ENCODE peak calls at places on chromosomes 2 and 18, in nine cellular contexts. M is adipocyte, C is GM23248, K is astrocyte, A is neural progenitor cell, F is K562, W is kidney, U is NT2/D1, S is HCT116. I is an unnamed sample.

GRCh38 chr2:127546797-127547196 is 11.3 kb downstream of the MYO7B start:
- DNase-seq in M (no peak), C (no peak), S (no peak), W (no peak), A (no peak), K (no peak), F (no peak), U (no peak), I (no peak)

GRCh38 chr2:109694190-109694589 is 80.0 kb downstream of the SOWAHC start:
- DNase-seq in M (peak), W (no peak), S (no peak), C (peak), U (peak), A (no peak), F (no peak), K (peak), I (no peak)

GRCh38 chr2:118806797-118807667 is 40.4 kb downstream of the EN1 start:
- DNase-seq in S (no peak), F (peak), W (no peak), U (peak), K (no peak), M (no peak), C (peak), A (peak), I (no peak)

GRCh38 chr2:51151490-51152140 is 119.7 kb upstream of the NRXN1 start:
- DNase-seq in K (no peak), S (no peak), M (no peak), U (no peak), F (no peak), C (no peak), A (no peak), W (peak), I (no peak)

GRCh38 chr2:8312861-8313768 is 368.7 kb upstream of the ID2 start:
- DNase-seq in S (peak), F (peak), W (no peak), A (peak), C (peak), M (peak), K (peak), U (peak), I (no peak)

GRCh38 chr2:61423714-61424113 is 47.2 kb downstream of the USP34 start:
- DNase-seq in W (no peak), S (no peak), A (no peak), F (no peak), K (peak), U (no peak), M (peak), C (peak), I (no peak)

GRCh38 chr18:60090170-60090569 is 190.4 kb downstream of the PMAIP1 start:
- DNase-seq in K (no peak), W (no peak), M (no peak), F (no peak), U (no peak), S (no peak), A (peak), C (no peak), I (no peak)

GRCh38 chr2:127577973-127578372 is 42.5 kb downstream of the MYO7B start:
- DNase-seq in W (peak), F (no peak), S (no peak), M (no peak), A (no peak), U (no peak), K (no peak), C (no peak), I (no peak)

GRCh38 chr2:42777883-42778805 is 14.2 kb upstream of the OXER1 start:
- DNase-seq in W (no peak), F (no peak), M (no peak), U (no peak), S (no peak), K (peak), C (peak), A (no peak), I (no peak)

GRCh38 chr2:216909541-216910175 is 49.8 kb upstream of the TNP1 start:
- DNase-seq in K (no peak), A (no peak), U (no peak), S (no peak), W (no peak), M (no peak), F (no peak), C (peak), I (no peak)

GRCh38 chr2:83873110-83873509 is 586.0 kb downstream of the SUCLG1 start:
- DNase-seq in U (no peak), K (no peak), F (no peak), A (no peak), C (no peak), W (no peak), M (no peak), S (no peak), I (no peak)

GRCh38 chr18:26091047-26091630 is 726 bp upstream of the SS18 start:
- DNase-seq in U (no peak), K (no peak), W (no peak), M (peak), C (peak), F (peak), A (no peak), S (peak), I (no peak)

GRCh38 chr18:80147037-80147417 is 38.0 kb downstream of the ADNP2 start:
- DNase-seq in S (no peak), W (no peak), F (no peak), U (no peak), K (no peak), M (no peak), C (peak), A (no peak), I (no peak)
- H3K9ac ChIP-seq in S (no peak), W (no peak), F (no peak), U (peak), K (peak), M (peak), C (peak), A (no peak), I (peak)

DNA sequence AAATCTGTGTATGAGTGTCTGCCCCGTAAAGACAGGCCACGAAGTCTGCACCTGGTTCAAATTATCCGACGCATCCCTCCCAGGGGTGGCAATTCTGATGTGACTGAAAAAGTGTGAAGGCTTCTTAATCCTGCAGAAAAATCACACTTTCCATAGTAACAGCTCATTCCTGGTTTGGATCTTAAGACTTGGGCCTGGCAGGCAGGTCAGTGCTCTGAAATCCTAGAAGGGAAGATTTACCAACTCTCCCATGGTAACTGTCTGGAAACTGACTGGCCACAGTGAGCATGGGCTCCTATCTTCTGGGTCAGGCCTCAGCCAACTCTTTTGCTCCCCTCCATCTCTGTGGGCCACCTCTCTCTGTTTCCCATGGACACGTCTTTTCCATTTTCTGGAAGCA is 86.8 kb downstream of the ACAA2 start:
- DNase-seq in U (no peak), W (no peak), A (no peak), M (no peak), S (no peak), K (no peak), C (no peak), F (no peak), I (no peak)
- H3K9ac ChIP-seq in U (no peak), W (no peak), A (no peak), M (peak), S (peak), K (peak), C (peak), F (no peak), I (no peak)

GRCh38 chr2:217935245-217935879 is 67.4 kb downstream of the TNS1 start:
- DNase-seq in A (no peak), K (peak), W (peak), M (peak), U (no peak), S (no peak), C (peak), F (no peak), I (no peak)
- H3K9ac ChIP-seq in A (no peak), K (peak), W (peak), M (peak), U (no peak), S (no peak), C (peak), F (no peak), I (no peak)

GRCh38 chr2:10297191-10297700 is 5.5 kb upstream of the HPCAL1 start:
- DNase-seq in K (no peak), S (no peak), W (no peak), F (no peak), U (no peak), A (no peak), M (no peak), C (no peak), I (no peak)
- H3K9ac ChIP-seq in K (no peak), S (peak), W (no peak), F (peak), U (no peak), A (no peak), M (no peak), C (no peak), I (no peak)

GRCh38 chr2:158687315-158687714 is 107.8 kb upstream of the DAPL1 start:
- DNase-seq in A (no peak), M (no peak), W (no peak), S (no peak), U (no peak), K (peak), F (no peak), C (no peak), I (no peak)
- H3K9ac ChIP-seq in A (no peak), M (no peak), W (no peak), S (no peak), U (no peak), K (no peak), F (no peak), C (no peak), I (no peak)

DNA sequence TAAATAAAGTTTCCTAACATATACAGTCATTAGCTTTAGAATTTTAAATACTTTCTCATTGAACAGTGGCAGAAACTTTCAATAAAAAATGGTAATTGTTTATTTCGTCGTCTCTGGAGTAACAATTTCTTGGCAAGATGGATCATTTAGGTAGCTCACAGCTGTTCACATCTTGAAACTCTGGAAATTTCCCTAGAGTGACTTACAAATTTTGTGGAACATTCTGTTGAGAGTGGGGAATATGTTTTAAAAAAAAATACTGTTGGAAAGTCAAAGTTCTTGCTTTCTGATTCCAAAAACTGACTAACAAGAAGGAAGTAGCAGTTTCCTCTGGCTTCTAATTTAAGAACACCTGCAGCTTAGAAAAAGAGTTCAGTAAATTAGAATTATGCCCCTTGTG is 11.2 kb upstream of the CALCRL start:
- DNase-seq in K (no peak), M (no peak), U (no peak), W (no peak), C (no peak), F (no peak), A (no peak), S (no peak), I (no peak)
- H3K9ac ChIP-seq in K (no peak), M (no peak), U (no peak), W (no peak), C (no peak), F (no peak), A (no peak), S (no peak), I (no peak)

GRCh38 chr2:239318091-239318725 is 82.6 kb downstream of the HDAC4 start:
- DNase-seq in M (no peak), A (no peak), W (no peak), S (no peak), K (no peak), U (no peak), C (no peak), F (peak), I (no peak)

GRCh38 chr2:239319261-239319661 is 81.6 kb downstream of the HDAC4 start:
- DNase-seq in M (no peak), S (no peak), W (peak), C (peak), A (no peak), F (peak), U (no peak), K (no peak), I (no peak)

GRCh38 chr2:239321596-239322413 is 79.0 kb downstream of the HDAC4 start:
- DNase-seq in U (no peak), A (no peak), K (no peak), S (no peak), M (no peak), W (no peak), C (no peak), F (no peak), I (peak)

GRCh38 chr2:239316562-239317465 is 84.0 kb downstream of the HDAC4 start:
- DNase-seq in S (no peak), C (peak), W (no peak), U (no peak), A (no peak), K (peak), M (no peak), F (peak), I (no peak)

DNA sequence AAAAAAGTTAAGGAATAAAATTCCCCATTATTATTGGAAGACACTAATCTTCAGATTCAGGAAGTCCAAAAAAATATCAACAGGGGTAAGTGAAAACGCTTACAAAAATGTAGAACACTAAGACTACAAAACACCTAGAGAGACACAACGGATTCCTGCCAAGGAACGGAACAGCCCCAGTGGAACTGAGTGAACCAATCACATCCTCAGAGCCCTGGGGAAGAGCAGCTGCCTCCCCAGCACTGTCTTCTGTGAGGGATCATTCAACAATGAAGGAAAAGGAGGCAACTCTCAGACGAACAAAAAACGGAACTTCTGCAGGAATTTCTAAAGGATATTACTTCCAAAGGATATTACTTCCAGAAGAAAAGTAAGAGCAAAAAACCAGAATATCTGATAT is 82.0 kb downstream of the HDAC4 start:
- DNase-seq in M (no peak), U (no peak), A (no peak), C (peak), K (no peak), F (peak), S (no peak), W (no peak), I (no peak)
- H3K9ac ChIP-seq in M (peak), U (no peak), A (no peak), C (peak), K (peak), F (peak), S (peak), W (no peak), I (no peak)

GRCh38 chr2:198004921-198005829 is 200.8 kb downstream of the PLCL1 start:
- DNase-seq in A (no peak), W (peak), U (no peak), C (no peak), M (no peak), K (no peak), F (no peak), S (no peak), I (no peak)
- H3K9ac ChIP-seq in A (no peak), W (no peak), U (no peak), C (no peak), M (no peak), K (no peak), F (no peak), S (no peak), I (no peak)

I was measured in DND-41.